ENCODE peak calls at places on chromosomes 2 and 18, in nine cellular contexts. J is heart left ventricle, Z is body of pancreas, B is endothelial cell, Q is BE2C, N is brain microvascular endothelial cell, C is cardiac fibroblast, R is heart right ventricle, S is GM06990. U is an unnamed sample.
A peak's percentile ranks its signal among the peaks of the same experiment; 100 is the strongest.

GRCh38 chr2:105454801-105455485 is 56.1 kb upstream of the FHL2 start:
- DNase-seq in J (no peak), Z (peak; percentile 52), B (no peak), Q (peak; percentile 25), N (peak; percentile 73), C (peak; percentile 73), R (no peak), S (no peak), U (peak; percentile 17)

GRCh38 chr2:28624798-28625701 is 126.6 kb upstream of the PPP1CB start:
- DNase-seq in J (peak; percentile 59), Z (peak; percentile 86), B (no peak), Q (no peak), N (no peak), C (peak; percentile 84), R (peak; percentile 61), S (peak; percentile 54), U (peak; percentile 49)

GRCh38 chr2:29281585-29281984 is 166.4 kb downstream of the CLIP4 start:
- DNase-seq in J (peak; percentile 23), Z (peak; percentile 12), B (no peak), Q (peak; percentile 88), N (peak; percentile 73), C (peak; percentile 71), R (peak; percentile 57), S (no peak), U (no peak)

GRCh38 chr18:33231474-33232317 is 208.8 kb downstream of the CCDC178 start:
- DNase-seq in J (peak; percentile 49), Z (peak; percentile 75), B (peak; percentile 88), Q (peak; percentile 64), N (peak; percentile 59), C (peak; percentile 75), R (peak; percentile 11), S (no peak), U (peak; percentile 32)

GRCh38 chr2:157866202-157866601 is 9.9 kb downstream of the ACVR1 start:
- DNase-seq in J (no peak), Z (no peak), B (no peak), Q (no peak), N (peak; percentile 38), C (peak; percentile 58), R (no peak), S (no peak), U (no peak)

GRCh38 chr18:35695384-35695783 is 113.8 kb downstream of the GALNT1 start:
- DNase-seq in J (no peak), Z (no peak), B (no peak), Q (no peak), N (no peak), C (no peak), R (no peak), S (no peak), U (no peak)

GRCh38 chr2:46700435-46700834 is 215.2 kb downstream of the MCFD2 start:
- DNase-seq in J (no peak), Z (no peak), B (no peak), Q (no peak), N (no peak), C (no peak), R (no peak), S (no peak), U (no peak)

GRCh38 chr18:49473721-49474120 is 13.3 kb upstream of the DYM start:
- DNase-seq in J (no peak), Z (no peak), B (no peak), Q (no peak), N (no peak), C (no peak), R (no peak), S (no peak), U (no peak)

GRCh38 chr2:151156431-151156830 is 105.2 kb downstream of the RBM43 start:
- DNase-seq in J (no peak), Z (no peak), B (no peak), Q (no peak), N (peak; percentile 64), C (peak; percentile 7), R (no peak), S (no peak), U (no peak)

GRCh38 chr2:151156943-151157705 is 104.5 kb downstream of the RBM43 start:
- DNase-seq in J (no peak), Z (no peak), B (no peak), Q (no peak), N (peak; percentile 24), C (no peak), R (no peak), S (no peak), U (no peak)

GRCh38 chr2:151159109-151159690 is 102.5 kb downstream of the RBM43 start:
- DNase-seq in J (no peak), Z (no peak), B (no peak), Q (no peak), N (no peak), C (no peak), R (no peak), S (no peak), U (no peak)

GRCh38 chr2:151166410-151166809 is 95.3 kb downstream of the RBM43 start:
- DNase-seq in J (no peak), Z (no peak), B (no peak), Q (no peak), N (no peak), C (no peak), R (no peak), S (no peak), U (no peak)

DNA sequence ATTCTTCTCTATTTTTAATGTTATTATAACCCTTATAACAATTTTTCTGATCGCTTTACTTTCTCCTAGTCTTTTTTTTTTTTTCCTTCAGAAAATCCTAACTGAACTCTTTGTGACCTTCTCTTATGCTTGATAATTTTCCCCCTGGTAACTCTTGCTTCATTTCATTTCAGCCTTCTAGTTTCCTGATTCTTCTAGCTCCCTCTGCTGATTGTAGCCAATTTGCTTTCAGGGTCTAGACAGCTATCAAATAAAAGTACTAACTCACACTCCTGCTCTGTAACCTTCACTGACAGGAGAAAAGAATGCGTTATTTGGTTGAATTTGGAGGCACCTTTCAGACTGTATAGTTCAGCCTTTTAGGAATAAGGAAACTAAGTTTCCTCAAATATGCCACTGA is 99.5 kb downstream of the RBM43 start:
- DNase-seq in J (no peak), Z (no peak), B (no peak), Q (no peak), N (peak; percentile 54), C (peak; percentile 74), R (no peak), S (no peak), U (no peak)
- TF ChIP-seq CTCF in J (no peak), Z (no peak), B (no peak), Q (peak; percentile 45), N (peak; percentile 55), C (peak; percentile 54), R (peak; percentile 11), S (peak; percentile 7), U (peak; percentile 4)

GRCh38 chr2:112627060-112628040 is 18.4 kb upstream of the SLC20A1 start:
- DNase-seq in J (peak; percentile 75), Z (peak; percentile 62), B (peak; percentile 27), Q (no peak), N (peak; percentile 95), C (peak; percentile 98), R (peak; percentile 25), S (no peak), U (no peak)
- TF ChIP-seq CTCF in J (no peak), Z (no peak), B (no peak), Q (no peak), N (no peak), C (no peak), R (no peak), S (no peak), U (no peak)

GRCh38 chr18:67215686-67216085 is 300.8 kb downstream of the DSEL start:
- DNase-seq in J (no peak), Z (no peak), B (no peak), Q (no peak), N (no peak), C (no peak), R (no peak), S (no peak), U (no peak)

GRCh38 chr18:67219821-67220220 is 296.7 kb downstream of the DSEL start:
- DNase-seq in J (no peak), Z (no peak), B (no peak), Q (no peak), N (no peak), C (no peak), R (no peak), S (no peak), U (no peak)

GRCh38 chr18:67216846-67217245 is 299.7 kb downstream of the DSEL start:
- DNase-seq in J (no peak), Z (no peak), B (no peak), Q (no peak), N (no peak), C (no peak), R (no peak), S (no peak), U (no peak)

GRCh38 chr18:67218556-67218955 is 298.0 kb downstream of the DSEL start:
- DNase-seq in J (no peak), Z (no peak), B (no peak), Q (no peak), N (no peak), C (no peak), R (no peak), S (no peak), U (no peak)

DNA sequence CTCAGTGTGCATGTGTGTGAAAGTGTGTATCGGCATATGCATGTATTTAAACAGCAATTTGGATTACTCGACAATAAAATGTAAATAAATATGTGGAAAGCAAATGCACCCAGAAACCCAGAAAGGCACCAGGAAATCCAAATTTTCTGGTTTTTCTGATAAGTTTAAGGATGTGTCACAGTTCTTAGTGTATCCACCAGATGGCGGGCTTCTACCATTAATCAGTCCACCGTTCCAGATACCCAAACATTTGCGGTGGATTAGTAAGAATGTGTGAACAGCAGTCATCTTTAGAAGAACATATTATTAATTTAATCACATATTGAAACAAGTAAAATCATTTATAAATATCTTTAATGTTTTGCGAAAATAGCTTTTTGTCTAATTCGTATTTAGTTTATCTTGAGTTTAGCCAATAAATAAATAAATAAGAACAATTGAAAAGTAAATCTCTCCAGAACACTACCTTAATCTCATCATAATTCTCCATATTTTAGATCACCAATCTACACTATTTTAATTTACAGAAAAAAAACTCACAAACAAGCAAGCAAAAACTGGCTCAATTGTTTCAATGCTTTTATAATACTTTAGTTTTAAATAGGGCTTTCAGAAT is 298.9 kb downstream of the DSEL start:
- DNase-seq in J (peak; percentile 20), Z (peak; percentile 61), B (peak; percentile 59), Q (peak; percentile 41), N (peak; percentile 65), C (peak; percentile 82), R (no peak), S (peak; percentile 1), U (peak; percentile 47)
- TF ChIP-seq CTCF in J (peak; percentile 68), Z (peak; percentile 85), B (peak; percentile 90), Q (peak; percentile 62), N (peak; percentile 64), C (peak; percentile 44), R (peak; percentile 77), S (peak; percentile 42), U (peak; percentile 71)

GRCh38 chr18:51029378-51029693 is 677 bp upstream of the SMAD4 start:
- DNase-seq in J (no peak), Z (no peak), B (no peak), Q (peak; percentile 10), N (no peak), C (no peak), R (no peak), S (no peak), U (no peak)

GRCh38 chr18:51030537-51031258 is 685 bp downstream of the SMAD4 start:
- DNase-seq in J (peak; percentile 80), Z (peak; percentile 74), B (peak; percentile 68), Q (peak; percentile 65), N (peak; percentile 18), C (peak; percentile 70), R (peak; percentile 78), S (peak; percentile 68), U (peak; percentile 82)

GRCh38 chr18:51029694-51030536 is at the start of gene SMAD4:
- DNase-seq in J (peak; percentile 97), Z (peak; percentile 96), B (peak; percentile 100), Q (peak; percentile 91), N (peak; percentile 95), C (peak; percentile 98), R (peak; percentile 98), S (peak; percentile 93), U (peak; percentile 96)

GRCh38 chr18:51025512-51025911 is 4.5 kb upstream of the SMAD4 start:
- DNase-seq in J (no peak), Z (no peak), B (no peak), Q (no peak), N (no peak), C (no peak), R (no peak), S (no peak), U (no peak)

GRCh38 chr18:51028201-51028805 is 1.7 kb upstream of the SMAD4 start:
- DNase-seq in J (no peak), Z (no peak), B (no peak), Q (no peak), N (no peak), C (no peak), R (no peak), S (peak; percentile 13), U (peak; percentile 34)
- TF ChIP-seq CTCF in J (no peak), Z (no peak), B (no peak), Q (no peak), N (peak; percentile 23), C (no peak), R (no peak), S (peak; percentile 28), U (peak; percentile 16)

U was measured in GM13977.